ENCODE peak calls at places on chromosomes 3 and 15, in seven cellular contexts. C, T, D, R, S, N and I are unnamed samples.

GRCh38 chr15:40343512-40343911 is 2.8 kb upstream of the CCDC9B start:
- DNase-seq in C (peak; percentile 98), T (no peak), D (no peak), R (no peak), S (peak; percentile 98), N (no peak), I (no peak)

GRCh38 chr3:4750306-4751056 is 228.8 kb upstream of the BHLHE40 start:
- DNase-seq in C (peak; percentile 17), T (no peak), D (peak; percentile 8), R (no peak), S (no peak), N (no peak), I (peak; percentile 46)

GRCh38 chr15:100141304-100142080 is 200.3 kb downstream of the ADAMTS17 start:
- DNase-seq in C (no peak), T (no peak), D (no peak), R (no peak), S (no peak), N (no peak), I (no peak)

GRCh38 chr3:195062866-195063540 is 208.0 kb downstream of the XXYLT1 start:
- DNase-seq in C (no peak), T (no peak), D (no peak), R (no peak), S (no peak), N (no peak), I (no peak)

GRCh38 chr3:37029516-37030163 is 36.3 kb downstream of the MLH1 start:
- DNase-seq in C (peak; percentile 21), T (no peak), D (no peak), R (no peak), S (no peak), N (no peak), I (no peak)

GRCh38 chr3:99702953-99703352 is 64.6 kb downstream of the COL8A1 start:
- DNase-seq in C (peak; percentile 68), T (no peak), D (no peak), R (no peak), S (no peak), N (peak; percentile 27), I (no peak)

GRCh38 chr3:127816783-127817182 is 5.5 kb downstream of the MGLL start:
- DNase-seq in C (no peak), T (no peak), D (no peak), R (no peak), S (no peak), N (peak; percentile 98), I (no peak)

GRCh38 chr15:28021281-28022039 is 77.7 kb downstream of the OCA2 start:
- DNase-seq in C (peak; percentile 48), T (peak; percentile 44), D (peak; percentile 20), R (peak; percentile 79), S (peak; percentile 32), N (peak; percentile 16), I (peak; percentile 86)

GRCh38 chr3:38137615-38138346 is 680 bp upstream of the MYD88 start:
- DNase-seq in C (no peak), T (no peak), D (peak; percentile 21), R (peak; percentile 65), S (no peak), N (peak; percentile 74), I (peak; percentile 72)

GRCh38 chr3:139473155-139473771 is 3.1 kb downstream of the RBP2 start:
- DNase-seq in C (no peak), T (no peak), D (no peak), R (no peak), S (no peak), N (no peak), I (no peak)

GRCh38 chr3:71168043-71168720 is 415.3 kb downstream of the FOXP1 start:
- DNase-seq in C (peak; percentile 87), T (no peak), D (no peak), R (no peak), S (peak; percentile 72), N (peak; percentile 68), I (no peak)

GRCh38 chr3:154779571-154779970 is 300.5 kb upstream of the MME start:
- DNase-seq in C (peak; percentile 87), T (no peak), D (no peak), R (no peak), S (peak; percentile 32), N (no peak), I (no peak)

GRCh38 chr15:71648095-71648494 is 162.3 kb upstream of the NR2E3 start:
- DNase-seq in C (no peak), T (no peak), D (no peak), R (no peak), S (no peak), N (no peak), I (no peak)

GRCh38 chr3:13308406-13308805 is 111.7 kb downstream of the NUP210 start:
- DNase-seq in C (peak; percentile 38), T (peak; percentile 50), D (peak; percentile 23), R (peak; percentile 86), S (peak; percentile 22), N (peak; percentile 53), I (peak; percentile 85)

GRCh38 chr3:114151091-114151490 is 27.8 kb downstream of the DRD3 start:
- DNase-seq in C (no peak), T (no peak), D (no peak), R (no peak), S (no peak), N (no peak), I (peak; percentile 20)

GRCh38 chr3:127061641-127062040 is 78.7 kb downstream of the PLXNA1 start:
- DNase-seq in C (no peak), T (no peak), D (no peak), R (peak; percentile 62), S (no peak), N (no peak), I (peak; percentile 73)

GRCh38 chr15:75347222-75348033 is 589 bp downstream of the NEIL1 start:
- DNase-seq in C (no peak), T (no peak), D (no peak), R (peak; percentile 65), S (peak; percentile 24), N (no peak), I (peak; percentile 36)

GRCh38 chr3:195854628-195855300 is 43.0 kb upstream of the MUC4 start:
- DNase-seq in C (no peak), T (no peak), D (no peak), R (no peak), S (no peak), N (peak; percentile 71), I (no peak)

GRCh38 chr3:167120828-167121227 is 259.3 kb downstream of the ZBBX start:
- DNase-seq in C (no peak), T (no peak), D (no peak), R (no peak), S (no peak), N (no peak), I (no peak)

DNA sequence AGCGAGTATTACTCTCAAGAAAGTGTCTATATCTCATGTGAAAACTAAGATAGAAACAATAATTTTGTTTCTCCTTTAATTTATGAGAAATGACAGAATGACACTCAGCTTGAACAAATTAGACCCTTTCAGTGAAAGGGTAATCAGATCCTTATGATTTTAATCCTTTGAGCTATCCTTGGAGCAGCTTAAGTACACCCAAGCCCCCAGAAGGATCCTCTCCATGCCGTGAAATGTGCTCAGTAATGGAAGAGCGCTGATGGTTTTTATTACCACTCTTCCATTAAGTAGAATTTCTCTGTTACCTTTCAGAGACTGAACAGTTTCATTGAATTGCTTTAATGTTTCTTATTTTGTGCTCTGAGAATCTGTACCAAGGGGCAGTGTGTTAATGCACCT is 54.3 kb downstream of the HMG20A start:
- DNase-seq in C (no peak), T (no peak), D (no peak), R (no peak), S (no peak), N (no peak), I (no peak)
- H2BK120ac ChIP-seq in C (no peak overlapping the region), T (no peak overlapping the region), D (no peak overlapping the region), R (no peak overlapping the region), S (no peak overlapping the region), N (no peak overlapping the region), I (no peak overlapping the region)

DNA sequence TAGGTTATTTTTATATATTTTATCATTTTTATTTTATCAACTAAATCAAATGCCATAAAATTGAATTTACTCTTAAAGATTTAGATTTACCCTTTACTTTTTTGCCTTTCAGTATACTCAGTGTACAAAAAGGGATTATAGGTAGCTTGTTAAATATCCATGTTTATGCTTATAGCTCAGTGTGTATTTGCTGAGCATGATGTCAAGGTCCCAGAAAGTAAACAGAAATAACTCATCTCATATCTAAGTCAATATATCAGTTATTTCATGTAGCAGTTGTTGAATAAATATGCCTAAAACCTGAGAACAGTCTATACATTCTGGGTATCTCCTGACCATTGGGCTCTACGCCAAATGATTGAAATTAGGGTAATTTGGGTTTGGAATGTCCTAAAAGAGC is 693.8 kb downstream of the NAALADL2 start:
- DNase-seq in C (no peak), T (no peak), D (no peak), R (no peak), S (no peak), N (no peak), I (no peak)
- H2BK120ac ChIP-seq in C (no peak overlapping the region), T (no peak overlapping the region), D (no peak overlapping the region), R (no peak overlapping the region), S (no peak overlapping the region), N (no peak overlapping the region), I (no peak overlapping the region)

GRCh38 chr3:66854752-66855151 is 143.4 kb upstream of the KBTBD8 start:
- DNase-seq in C (no peak), T (no peak), D (no peak), R (no peak), S (no peak), N (no peak), I (no peak)

GRCh38 chr3:66858656-66859381 is 139.3 kb upstream of the KBTBD8 start:
- DNase-seq in C (no peak), T (peak; percentile 53), D (no peak), R (peak; percentile 86), S (no peak), N (no peak), I (peak; percentile 73)

GRCh38 chr3:66860771-66861170 is 137.3 kb upstream of the KBTBD8 start:
- DNase-seq in C (no peak), T (no peak), D (no peak), R (no peak), S (no peak), N (no peak), I (no peak)

GRCh38 chr3:66851894-66852613 is 146.1 kb upstream of the KBTBD8 start:
- DNase-seq in C (no peak), T (no peak), D (no peak), R (no peak), S (no peak), N (no peak), I (no peak)

DNA sequence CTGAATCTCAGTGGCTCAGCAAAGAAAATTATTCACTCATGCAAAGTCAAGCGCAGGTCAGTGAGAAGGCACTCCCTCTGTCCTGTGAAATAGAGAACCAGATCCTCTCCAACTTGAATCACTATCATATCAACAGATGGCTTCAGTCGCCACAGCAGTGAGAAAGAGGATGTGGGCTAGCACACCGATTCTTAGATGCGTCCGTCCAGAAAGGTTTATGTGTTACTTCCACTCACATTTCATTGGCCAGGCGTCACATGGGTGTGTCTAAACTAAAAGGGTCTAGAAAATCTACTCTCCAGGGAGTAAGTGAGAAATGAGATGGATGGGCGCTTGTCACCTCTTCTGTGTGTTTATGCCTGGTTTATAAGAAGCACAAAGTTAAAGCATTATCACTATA is 141.6 kb upstream of the KBTBD8 start:
- DNase-seq in C (no peak), T (no peak), D (no peak), R (no peak), S (no peak), N (no peak), I (no peak)
- H2BK120ac ChIP-seq in C (no peak overlapping the region), T (no peak overlapping the region), D (no peak overlapping the region), R (no peak overlapping the region), S (no peak overlapping the region), N (no peak overlapping the region), I (no peak overlapping the region)

DNA sequence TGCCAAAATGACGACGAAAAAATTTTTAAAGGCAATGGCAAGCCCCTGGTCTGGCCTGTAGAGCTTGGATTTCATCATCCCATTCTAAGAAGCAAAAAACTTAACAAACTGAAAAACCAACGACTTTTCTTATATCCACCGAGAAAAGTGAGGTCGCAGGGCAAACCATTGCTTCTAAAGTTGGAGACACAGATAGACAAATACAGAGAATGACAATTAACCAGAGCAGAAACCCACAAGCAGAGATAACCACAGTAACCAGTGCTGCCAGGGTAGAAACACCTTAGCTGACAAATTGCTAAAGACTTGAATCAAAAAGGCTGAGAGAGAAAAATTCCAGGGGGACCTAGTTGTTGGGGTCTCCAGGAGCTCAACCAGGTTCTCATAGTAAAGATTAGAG is 386.5 kb upstream of the SGO1 start:
- DNase-seq in C (no peak), T (no peak), D (no peak), R (no peak), S (no peak), N (no peak), I (no peak)
- H2BK120ac ChIP-seq in C (no peak overlapping the region), T (no peak overlapping the region), D (no peak overlapping the region), R (no peak overlapping the region), S (no peak overlapping the region), N (no peak overlapping the region), I (no peak overlapping the region)